ENCODE peak calls at places on chromosomes 13 and 19, in six cellular contexts. E is psoas muscle, K is tibial nerve, R is ascending aorta, Z is Caco-2, T is GM12878. W is an unnamed sample.
A peak's percentile ranks its signal among the peaks of the same experiment; 100 is the strongest.

GRCh38 chr13:23622991-23623390 is 52.8 kb downstream of the TNFRSF19 start:
- DNase-seq in R (no peak), Z (no peak), T (peak; percentile 36), K (no peak), E (no peak), W (no peak)

GRCh38 chr13:51453959-51454703 is 1.3 kb upstream of the INTS6 start:
- DNase-seq in R (peak; percentile 67), T (no peak), E (peak; percentile 56), Z (no peak), K (peak; percentile 36), W (peak; percentile 22)

GRCh38 chr13:111508164-111508870 is 187.9 kb downstream of the TEX29 start:
- DNase-seq in T (no peak), E (no peak), K (no peak), Z (no peak), R (no peak), W (no peak)

GRCh38 chr19:29275266-29275665 is 62.3 kb upstream of the UQCRFS1 start:
- DNase-seq in T (no peak), K (no peak), R (no peak), Z (no peak), E (no peak), W (no peak)

GRCh38 chr19:52700673-52701072 is 34.2 kb downstream of the ZNF611 start:
- DNase-seq in K (no peak), R (no peak), T (no peak), Z (no peak), E (no peak), W (no peak)

GRCh38 chr13:24217601-24218281 is 57.2 kb downstream of the SPATA13 start:
- DNase-seq in T (no peak), R (no peak), E (no peak), K (no peak), Z (no peak), W (no peak)

GRCh38 chr19:30069535-30070197 is 127.6 kb downstream of the URI1 start:
- DNase-seq in T (no peak), Z (no peak), E (peak; percentile 20), K (no peak), R (peak; percentile 33), W (no peak)

GRCh38 chr19:39218230-39219007 is 14.4 kb upstream of the SYCN start:
- DNase-seq in Z (no peak), K (no peak), R (no peak), E (no peak), T (no peak), W (no peak)

GRCh38 chr19:42465827-42466280 is 23.1 kb upstream of the CXCL17 start:
- DNase-seq in Z (no peak), E (no peak), T (peak; percentile 66), K (no peak), R (no peak), W (no peak)

GRCh38 chr13:34772206-34772605 is 169.9 kb upstream of the NBEA start:
- DNase-seq in Z (no peak), E (no peak), R (no peak), T (no peak), K (no peak), W (no peak)

GRCh38 chr19:58571575-58571947 is 1.6 kb downstream of the MZF1 start:
- DNase-seq in Z (no peak), K (no peak), R (no peak), T (no peak), E (no peak), W (peak; percentile 9)

GRCh38 chr13:39777527-39778061 is 122.1 kb downstream of the COG6 start:
- DNase-seq in K (no peak), Z (no peak), T (no peak), R (no peak), E (no peak), W (no peak)

GRCh38 chr13:41960195-41960699 is 662 bp downstream of the VWA8 start:
- DNase-seq in Z (no peak), R (no peak), K (no peak), E (no peak), T (no peak), W (no peak)

GRCh38 chr13:30865131-30866009 is 40.7 kb upstream of the MEDAG start:
- DNase-seq in T (no peak), Z (peak; percentile 72), E (peak; percentile 87), R (peak; percentile 90), K (peak; percentile 69), W (peak; percentile 67)

GRCh38 chr19:40177286-40178070 is 13.7 kb upstream of the MAP3K10 start:
- DNase-seq in K (no peak), T (no peak), Z (no peak), E (no peak), R (no peak), W (no peak)

GRCh38 chr13:38386421-38386820 is 36.8 kb downstream of the UFM1 start:
- DNase-seq in T (no peak), K (no peak), Z (no peak), R (no peak), E (no peak), W (no peak)

GRCh38 chr13:113948034-113948742 is 25.7 kb downstream of the C13orf46 start:
- DNase-seq in E (peak; percentile 38), R (no peak), K (no peak), T (no peak), Z (no peak), W (no peak)

GRCh38 chr19:19064811-19065745 is 1.3 kb downstream of the SLC25A42 start:
- DNase-seq in R (no peak), Z (no peak), E (no peak), T (no peak), K (no peak), W (no peak)

GRCh38 chr13:109058071-109058470 is 428.7 kb downstream of the MYO16 start:
- DNase-seq in R (no peak), Z (no peak), E (no peak), T (no peak), K (no peak), W (no peak)

GRCh38 chr13:30355405-30355741 is 48.0 kb upstream of the KATNAL1 start:
- DNase-seq in K (no peak), E (no peak), Z (no peak), R (no peak), T (no peak), W (peak; percentile 37)

GRCh38 chr19:32719611-32720059 is at the start of gene TDRD12:
- DNase-seq in K (no peak), Z (no peak), T (no peak), R (no peak), E (no peak), W (peak; percentile 15)

GRCh38 chr13:46197299-46197975 is 14.3 kb upstream of the LRRC63 start:
- DNase-seq in Z (no peak), K (no peak), E (no peak), R (no peak), T (no peak), W (no peak)

GRCh38 chr13:91167706-91168459 is 179.6 kb upstream of the MIR17HG start:
- DNase-seq in R (no peak), T (no peak), E (no peak), Z (no peak), K (no peak), W (no peak)

GRCh38 chr13:84658881-84659661 is 776.8 kb upstream of the SLITRK1 start:
- DNase-seq in E (no peak), T (no peak), K (no peak), Z (no peak), R (no peak), W (no peak)

GRCh38 chr13:84655677-84656076 is 773.4 kb upstream of the SLITRK1 start:
- DNase-seq in R (no peak), Z (no peak), E (no peak), T (no peak), K (no peak), W (no peak)

GRCh38 chr13:84651288-84651687 is 769.0 kb upstream of the SLITRK1 start:
- DNase-seq in K (no peak), E (no peak), Z (no peak), T (no peak), R (no peak), W (peak; percentile 24)

GRCh38 chr13:84653915-84654534 is 771.8 kb upstream of the SLITRK1 start:
- DNase-seq in K (no peak), R (no peak), Z (no peak), T (no peak), E (no peak), W (peak; percentile 54)

GRCh38 chr13:84654654-84655244 is 772.5 kb upstream of the SLITRK1 start:
- DNase-seq in Z (no peak), T (no peak), E (no peak), K (no peak), R (no peak), W (no peak)
- H3K4me3 ChIP-seq in Z (no peak overlapping the region), T (no peak overlapping the region), E (no peak overlapping the region), K (no peak overlapping the region), R (no peak overlapping the region), W (no peak overlapping the region)

GRCh38 chr13:97849305-97849704 is 104.2 kb upstream of the IPO5 start:
- DNase-seq in T (peak; percentile 8), Z (no peak), K (no peak), R (no peak), E (no peak), W (no peak)

GRCh38 chr13:97848886-97849285 is 104.6 kb upstream of the IPO5 start:
- DNase-seq in Z (no peak), R (no peak), K (no peak), T (no peak), E (no peak), W (no peak)

GRCh38 chr13:97843201-97843600 is 110.3 kb upstream of the IPO5 start:
- DNase-seq in R (no peak), E (no peak), T (no peak), K (no peak), Z (no peak), W (no peak)

DNA sequence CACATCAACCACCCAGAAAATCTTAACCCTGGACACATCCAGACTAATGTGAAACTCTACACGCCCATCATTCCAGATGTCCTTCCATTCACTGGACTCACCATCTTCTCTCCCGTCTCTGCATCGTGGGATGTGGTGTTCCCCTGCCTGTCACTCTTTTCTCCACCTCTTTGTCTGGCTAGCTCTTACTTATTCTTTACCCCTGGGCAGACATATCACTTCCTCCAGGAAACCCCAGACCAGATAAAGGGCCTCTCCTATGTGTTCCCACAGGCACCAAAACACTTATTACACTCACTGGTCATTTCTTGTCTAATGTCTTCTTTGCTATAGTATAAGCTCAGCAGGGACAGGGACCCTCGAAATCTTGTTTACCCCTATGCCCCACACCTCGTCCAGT is 109.3 kb upstream of the IPO5 start:
- DNase-seq in T (no peak), K (no peak), R (no peak), E (no peak), Z (no peak), W (no peak)
- H3K4me1 ChIP-seq in T (no peaks in the 10 kb centered on the region), K (no peaks in the 10 kb centered on the region), R (no peaks in the 10 kb centered on the region), E (no peaks in the 10 kb centered on the region), Z (no peaks in the 10 kb centered on the region), W (no peaks in the 10 kb centered on the region)

DNA sequence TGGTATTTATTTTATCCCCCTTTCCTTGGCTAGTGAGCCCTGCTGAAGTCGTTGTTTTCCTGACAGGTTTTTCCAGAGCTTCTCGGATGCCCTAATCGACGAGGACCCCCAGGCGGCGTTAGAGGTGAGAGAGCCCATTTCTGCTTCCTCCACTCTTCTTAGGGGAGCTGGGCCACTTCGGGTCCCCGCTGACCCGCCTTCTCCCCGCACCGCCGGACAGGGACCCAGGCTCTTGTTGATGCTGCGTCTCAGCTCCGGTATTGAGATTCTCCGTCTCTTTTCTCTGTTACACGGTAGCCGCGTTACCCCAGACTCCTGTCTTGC is 306 bp downstream of the SUGT1 start:
- DNase-seq in T (no peak), E (no peak), Z (no peak), K (no peak), R (no peak), W (no peak)
- TF ChIP-seq CTCF in T (no peak), E (no peak), Z (no peak), K (peak; percentile 10), R (no peak), W (no peak)

GRCh38 chr13:85970727-85971126 is 171.5 kb upstream of the SLITRK6 start:
- DNase-seq in Z (no peak), T (no peak), K (no peak), R (no peak), E (no peak), W (no peak)

GRCh38 chr13:85969331-85969730 is 170.1 kb upstream of the SLITRK6 start:
- DNase-seq in T (no peak), R (no peak), Z (no peak), K (no peak), E (no peak), W (no peak)

GRCh38 chr13:85974604-85975366 is 175.6 kb upstream of the SLITRK6 start:
- DNase-seq in R (no peak), T (no peak), E (no peak), K (no peak), Z (no peak), W (no peak)
- H3K4me3 ChIP-seq in R (no peak overlapping the region), T (no peak overlapping the region), E (no peak overlapping the region), K (no peak overlapping the region), Z (no peak overlapping the region), W (no peak overlapping the region)

W was measured in heart right ventricle.